ENCODE peak calls at places on chromosomes 7 and 10, in six cellular contexts. J is body of pancreas, A is HCT116, C is H1, Q is ovary, K is spleen. X is an unnamed sample.

GRCh38 chr10:104688251-104688650 is 47.2 kb downstream of the SORCS3 start:
- DNase-seq in C (peak; percentile 38), K (no peak), Q (no peak), J (no peak), A (no peak), X (no peak)

GRCh38 chr7:108335264-108335918 is 120.8 kb downstream of the NRCAM start:
- DNase-seq in Q (no peak), A (no peak), K (no peak), C (no peak), J (peak; percentile 51), X (no peak)

GRCh38 chr10:62231371-62231770 is 37.3 kb downstream of the RTKN2 start:
- DNase-seq in Q (no peak), C (no peak), K (no peak), J (no peak), A (no peak), X (no peak)

GRCh38 chr10:93799309-93799708 is 41.6 kb downstream of the LGI1 start:
- DNase-seq in J (no peak), Q (no peak), A (no peak), K (no peak), C (no peak), X (no peak)

GRCh38 chr10:78703581-78703980 is 365.2 kb upstream of the ZMIZ1 start:
- DNase-seq in J (no peak), A (no peak), C (no peak), Q (no peak), K (no peak), X (no peak)

GRCh38 chr7:116509982-116510579 is 10.5 kb downstream of the CAV2 start:
- DNase-seq in K (no peak), Q (no peak), J (no peak), C (no peak), A (no peak), X (no peak)

GRCh38 chr7:72321081-72321480 is 91.1 kb downstream of the CALN1 start:
- DNase-seq in C (no peak), Q (no peak), A (no peak), J (no peak), K (no peak), X (no peak)

GRCh38 chr10:73094986-73095478 is 1.6 kb downstream of the P4HA1 start:
- DNase-seq in J (no peak), C (no peak), A (no peak), K (no peak), Q (no peak), X (no peak)

GRCh38 chr7:28700790-28701203 is 257.3 kb downstream of the TRIL start:
- DNase-seq in Q (no peak), A (no peak), K (no peak), J (no peak), C (no peak), X (no peak)

GRCh38 chr10:3877092-3878000 is 92.3 kb upstream of the KLF6 start:
- DNase-seq in J (peak; percentile 1), C (no peak), A (no peak), Q (no peak), K (no peak), X (no peak)

GRCh38 chr10:6275022-6275997 is 72.6 kb downstream of the PFKFB3 start:
- DNase-seq in A (peak; percentile 89), K (peak; percentile 97), C (peak; percentile 63), Q (peak; percentile 33), J (peak; percentile 90), X (peak; percentile 80)

GRCh38 chr7:21580073-21580521 is 37.3 kb downstream of the DNAH11 start:
- DNase-seq in A (no peak), J (peak; percentile 25), K (no peak), Q (no peak), C (no peak), X (no peak)

GRCh38 chr10:45160266-45160665 is 155.1 kb downstream of the OR13A1 start:
- DNase-seq in C (no peak), J (no peak), K (no peak), Q (no peak), A (no peak), X (no peak)

GRCh38 chr10:119736220-119736619 is 10.4 kb downstream of the INPP5F start:
- DNase-seq in A (no peak), Q (no peak), J (no peak), K (no peak), C (no peak), X (no peak)

GRCh38 chr7:36895112-36895511 is 170.8 kb upstream of the AOAH start:
- DNase-seq in A (no peak), K (no peak), Q (no peak), C (no peak), J (no peak), X (no peak)

GRCh38 chr10:84523509-84523908 is 195.1 kb downstream of the CCSER2 start:
- DNase-seq in A (no peak), K (no peak), J (no peak), Q (no peak), C (no peak), X (no peak)

GRCh38 chr7:113197274-113197673 is 78.9 kb upstream of the SMIM30 start:
- DNase-seq in K (no peak), Q (no peak), A (no peak), C (no peak), J (no peak), X (no peak)

GRCh38 chr10:32169556-32169955 is 113.3 kb upstream of the KIF5B start:
- DNase-seq in Q (no peak), K (no peak), C (no peak), A (no peak), J (peak; percentile 75), X (no peak)

GRCh38 chr7:127654404-127655392 is 2.7 kb downstream of the SND1 start:
- DNase-seq in C (no peak), K (no peak), A (no peak), J (no peak), Q (no peak), X (no peak)

GRCh38 chr7:148959726-148960125 is 68.6 kb downstream of the PDIA4 start:
- DNase-seq in C (no peak), Q (no peak), J (no peak), A (no peak), K (no peak), X (no peak)

GRCh38 chr7:32785365-32785764 is 106.2 kb downstream of the KBTBD2 start:
- DNase-seq in A (no peak), K (no peak), C (peak; percentile 45), J (no peak), Q (no peak), X (no peak)

GRCh38 chr10:120995768-120996167 is 144.6 kb downstream of the WDR11 start:
- DNase-seq in J (no peak), Q (no peak), C (no peak), A (no peak), K (no peak), X (no peak)

GRCh38 chr7:55570939-55571338 is 1.4 kb downstream of the VOPP1 start:
- DNase-seq in Q (no peak), A (no peak), J (no peak), K (no peak), C (no peak), X (no peak)

GRCh38 chr10:34981834-34982233 is 108.3 kb downstream of the CUL2 start:
- DNase-seq in A (no peak), Q (no peak), J (no peak), K (no peak), C (no peak), X (no peak)

GRCh38 chr7:155531686-155532085 is 14.7 kb downstream of the CNPY1 start:
- DNase-seq in K (peak; percentile 52), J (no peak), A (no peak), Q (no peak), C (no peak), X (no peak)

GRCh38 chr10:74586088-74586585 is 240.3 kb upstream of the KAT6B start:
- DNase-seq in Q (no peak), K (no peak), C (no peak), J (peak; percentile 27), A (no peak), X (no peak)
- H3K4me1 ChIP-seq in Q (peaks cover 3% of the 10 kb centered on the region), K (peaks cover 65% of the 10 kb centered on the region), C (no peaks in the 10 kb centered on the region), J (peaks cover 36% of the 10 kb centered on the region), A (peaks cover 7% of the 10 kb centered on the region), X (peaks cover 12% of the 10 kb centered on the region)

DNA sequence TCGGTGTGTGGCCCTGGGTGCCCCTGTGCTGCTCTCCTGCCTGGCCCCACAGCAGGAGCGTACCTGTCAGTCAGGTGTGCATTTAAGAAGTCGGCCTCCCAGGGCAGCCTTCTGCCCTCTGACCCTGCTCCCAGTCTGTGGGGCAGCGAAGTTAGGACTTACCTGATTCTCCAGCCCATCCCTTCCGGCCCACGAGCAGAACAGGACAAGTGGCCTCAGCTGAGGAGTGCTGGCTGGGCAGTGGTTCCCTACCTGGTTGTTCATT is 24.7 kb downstream of the CTBP2 start:
- DNase-seq in C (no peak), J (no peak), Q (no peak), A (no peak), K (peak; percentile 65), X (no peak)
- TF ChIP-seq POLR2A in C (no peak), J (no peak), Q (no peak), A (no peak), K (no peak), X (no peak)

DNA sequence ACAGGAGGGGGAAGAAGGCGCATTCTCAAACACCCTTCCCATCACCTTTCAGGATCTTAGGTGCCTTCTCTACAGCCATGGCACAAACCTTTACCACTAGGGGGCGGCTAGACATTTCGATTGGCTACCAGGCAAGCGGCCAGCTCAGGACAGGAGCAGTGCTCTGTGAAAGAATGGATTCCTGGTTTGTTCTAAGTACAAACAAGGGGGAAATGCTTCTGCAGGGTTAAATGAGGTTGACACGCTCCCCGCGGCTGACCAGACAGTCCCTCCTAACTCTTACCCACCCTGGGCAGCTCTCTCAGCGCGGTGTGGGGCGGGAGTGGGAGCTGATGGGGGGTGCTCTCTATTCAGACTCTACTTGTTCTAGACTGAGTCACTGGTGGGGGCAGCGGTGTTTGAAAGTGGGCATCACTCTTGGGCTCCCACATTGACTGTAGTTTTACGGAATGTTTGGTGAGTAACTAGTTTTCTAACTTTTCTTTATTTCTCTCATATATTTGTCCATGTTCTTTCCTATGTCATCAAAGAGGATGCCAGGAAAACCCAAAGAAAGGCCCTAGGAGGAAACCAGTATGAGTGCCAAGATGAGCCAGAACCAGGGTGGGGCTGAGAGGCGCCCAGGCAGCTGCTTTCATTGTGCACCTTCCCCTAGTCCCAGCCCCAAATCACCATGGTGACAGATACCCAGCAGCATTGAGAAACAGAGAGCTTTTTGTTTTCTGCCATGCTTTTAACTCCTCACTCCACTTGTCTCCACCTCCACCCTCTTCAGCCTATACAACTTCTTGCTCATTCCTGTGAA is 61.4 kb upstream of the GPR158 start:
- DNase-seq in K (no peak), J (peak; percentile 86), Q (peak; percentile 54), A (peak; percentile 72), C (peak; percentile 80), X (peak; percentile 81)
- H3K4me3 ChIP-seq in K (no peak overlapping the region), J (no peak overlapping the region), Q (no peak overlapping the region), A (no peak overlapping the region), C (no peak overlapping the region), X (no peak overlapping the region)

GRCh38 chr10:103618575-103619423 is 125.3 kb downstream of the NEURL1 start:
- DNase-seq in C (no peak), J (peak; percentile 63), K (no peak), A (no peak), Q (peak; percentile 86), X (peak; percentile 27)
- H3K4me1 ChIP-seq in C (no peaks in the 10 kb centered on the region), J (peaks cover 17% of the 10 kb centered on the region), K (peaks cover 49% of the 10 kb centered on the region), A (no peaks in the 10 kb centered on the region), Q (peaks cover 46% of the 10 kb centered on the region), X (peaks cover 9% of the 10 kb centered on the region)

X was measured in transverse colon.